ENCODE peak calls at places on chromosomes 5 and 9, in four cellular contexts. A is cardiac muscle cell, S is tibial artery, N is MM.1S. I is an unnamed sample.

GRCh38 chr5:116437922-116438578 is 136.6 kb downstream of the SEMA6A start:
- DNase-seq in A (no peak), S (no peak), N (no peak), I (no peak)

GRCh38 chr5:6003040-6003825 is 375.1 kb downstream of the MED10 start:
- DNase-seq in A (no peak), S (no peak), N (no peak), I (no peak)

GRCh38 chr9:129612815-129613519 is 7.9 kb downstream of the C9orf50 start:
- DNase-seq in A (no peak), S (no peak), N (no peak), I (no peak)

GRCh38 chr9:131709741-131710499 is 30.0 kb downstream of the RAPGEF1 start:
- DNase-seq in A (no peak), S (no peak), N (no peak), I (no peak)

GRCh38 chr9:35948901-35949318 is 9.0 kb downstream of the OR2S2 start:
- DNase-seq in A (peak), S (no peak), N (no peak), I (no peak)

GRCh38 chr9:34634551-34634945 is 3.0 kb downstream of the SIGMAR1 start:
- DNase-seq in A (no peak), S (no peak), N (no peak), I (no peak)

GRCh38 chr5:66122379-66123034 is 21.6 kb upstream of the SREK1 start:
- DNase-seq in A (no peak), S (no peak), N (no peak), I (no peak)

GRCh38 chr5:113090336-113091106 is 113.9 kb downstream of the DCP2 start:
- DNase-seq in A (no peak), S (no peak), N (peak), I (no peak)

GRCh38 chr5:61822584-61822983 is 483.4 kb upstream of the KIF2A start:
- DNase-seq in A (no peak), S (no peak), N (no peak), I (no peak)

GRCh38 chr5:23026252-23027170 is 173.4 kb upstream of the CDH12 start:
- DNase-seq in A (no peak), S (no peak), N (no peak), I (no peak)

GRCh38 chr5:27191786-27192505 is 153.6 kb upstream of the CDH9 start:
- DNase-seq in A (no peak), S (no peak), N (no peak), I (peak)

GRCh38 chr9:111919875-111920274 is 23.3 kb downstream of the UGCG start:
- DNase-seq in A (no peak), S (no peak), N (no peak), I (no peak)

GRCh38 chr9:108889649-108890067 is 27.6 kb downstream of the ACTL7A start:
- DNase-seq in A (peak), S (no peak), N (no peak), I (peak)

GRCh38 chr9:6304232-6304631 is 23.9 kb upstream of the TPD52L3 start:
- DNase-seq in A (no peak), S (no peak), N (no peak), I (no peak)

GRCh38 chr9:133303266-133304157 is 28.5 kb upstream of the ABO start:
- DNase-seq in A (no peak), S (no peak), N (no peak), I (no peak)

GRCh38 chr5:37717613-37718431 is 122.0 kb downstream of the GDNF start:
- DNase-seq in A (peak), S (no peak), N (no peak), I (peak)

GRCh38 chr9:96121162-96121561 is 180.8 kb downstream of the HSD17B3 start:
- DNase-seq in A (no peak), S (no peak), N (no peak), I (no peak)

GRCh38 chr5:175561085-175561484 is 82.7 kb downstream of the SFXN1 start:
- DNase-seq in A (no peak), S (no peak), N (no peak), I (no peak)

GRCh38 chr9:136268318-136268717 is 22.7 kb upstream of the QSOX2 start:
- DNase-seq in A (peak), S (no peak), N (no peak), I (no peak)

GRCh38 chr9:101254733-101255473 is 129.9 kb downstream of the BAAT start:
- DNase-seq in A (no peak), S (no peak), N (no peak), I (no peak)

GRCh38 chr5:36402512-36402906 is 100.8 kb upstream of the RANBP3L start:
- DNase-seq in A (no peak), S (no peak), N (no peak), I (no peak)

GRCh38 chr9:117278656-117279055 is 136.2 kb downstream of the ASTN2 start:
- DNase-seq in A (no peak), S (no peak), N (no peak), I (no peak)

GRCh38 chr5:107389130-107389553 is 281.6 kb downstream of the EFNA5 start:
- DNase-seq in A (no peak), S (no peak), N (peak), I (no peak)

GRCh38 chr5:91018185-91018584 is 364.9 kb downstream of the ARRDC3 start:
- DNase-seq in A (peak), S (no peak), N (no peak), I (no peak)

GRCh38 chr9:36018129-36018528 is 18.6 kb upstream of the RECK start:
- DNase-seq in A (no peak), S (no peak), N (no peak), I (no peak)

GRCh38 chr5:158485604-158486081 is 614.1 kb downstream of the EBF1 start:
- DNase-seq in A (no peak), S (no peak), N (no peak), I (no peak)

GRCh38 chr5:179404321-179405053 is 59.2 kb upstream of the ADAMTS2 start:
- DNase-seq in A (peak), S (no peak), N (no peak), I (no peak)

GRCh38 chr5:176817864-176818377 is 7.6 kb downstream of the UNC5A start:
- DNase-seq in A (peak), S (no peak), N (no peak), I (no peak)

GRCh38 chr9:37364751-37365360 is 57.6 kb upstream of the GRHPR start:
- DNase-seq in A (no peak), S (no peak), N (no peak), I (no peak)

DNA sequence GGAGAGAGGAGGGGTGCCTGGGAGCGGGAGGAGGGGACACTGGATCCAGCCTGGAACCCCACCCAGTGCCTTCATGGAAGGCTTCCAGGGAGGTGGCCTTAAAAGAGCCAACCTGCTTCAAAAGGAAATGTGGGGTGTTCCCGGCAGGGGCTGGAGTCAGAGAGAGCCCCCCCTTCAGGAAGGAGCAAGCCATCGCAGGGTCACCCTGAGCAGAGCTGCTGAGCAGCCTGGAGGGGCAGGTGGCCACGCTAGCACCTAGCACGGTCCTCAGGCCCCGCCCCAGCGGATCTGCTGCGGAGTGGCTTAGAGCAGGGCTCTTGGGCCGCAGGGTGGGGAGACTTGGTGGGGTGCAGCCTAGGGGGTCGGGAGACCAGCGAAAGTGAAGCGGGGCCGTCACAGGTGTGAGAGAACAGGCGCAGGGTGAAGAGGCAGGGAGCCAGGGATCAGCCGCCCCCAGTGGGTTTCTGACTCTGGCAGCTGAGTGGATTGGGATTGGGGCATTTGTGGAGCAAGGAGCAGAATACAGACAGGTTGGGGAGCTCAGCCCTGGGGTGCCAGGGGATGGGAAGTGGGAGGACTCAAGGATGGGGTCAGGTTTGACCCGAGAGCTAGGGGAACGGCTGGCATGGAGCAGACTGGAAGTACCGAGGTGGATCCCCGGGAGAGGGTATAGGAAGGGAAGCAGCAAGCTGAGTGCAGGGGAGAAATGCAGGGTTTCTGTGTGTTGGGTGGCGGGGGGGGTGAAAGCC is 1.5 kb downstream of the LCN2 start:
- DNase-seq in A (peak), S (peak), N (peak), I (no peak)
- TF ChIP-seq CTCF in A (peak), S (no peak), N (peak), I (peak)

GRCh38 chr5:170388240-170388639 is 927 bp downstream of the KCNMB1 start:
- DNase-seq in A (no peak), S (no peak), N (no peak), I (no peak)

GRCh38 chr5:170387775-170388174 is 1.4 kb downstream of the KCNMB1 start:
- DNase-seq in A (no peak), S (no peak), N (no peak), I (no peak)

GRCh38 chr5:170388818-170389217 is 349 bp downstream of the KCNMB1 start:
- DNase-seq in A (peak), S (no peak), N (no peak), I (no peak)

GRCh38 chr5:170389250-170389902 is at the start of gene KCNMB1:
- DNase-seq in A (peak), S (peak), N (no peak), I (no peak)

DNA sequence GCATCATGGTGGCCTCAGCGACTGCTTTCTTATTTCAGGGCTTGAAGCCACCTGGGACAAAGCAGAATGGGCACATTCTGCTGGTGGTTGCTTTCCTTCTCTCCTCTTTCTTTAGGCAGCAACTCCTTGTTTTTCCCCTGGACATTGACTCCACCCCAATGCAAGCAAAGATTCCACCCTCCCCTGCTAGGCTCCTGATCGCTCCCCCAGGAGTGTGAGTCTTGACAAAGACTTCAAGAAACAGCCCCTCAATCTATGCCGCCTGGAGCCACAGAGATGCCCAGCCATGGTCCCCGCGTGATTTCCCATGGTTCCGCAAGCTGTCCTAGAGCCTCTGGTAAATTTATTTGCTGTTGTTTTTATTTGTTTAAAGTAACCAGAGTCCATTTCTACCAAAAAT is 2.4 kb downstream of the KCNMB1 start:
- DNase-seq in A (no peak), S (no peak), N (no peak), I (no peak)
- H3K4me3 ChIP-seq in A (no peak), S (peak), N (no peak), I (no peak)

GRCh38 chr5:1009359-1010180 is 968 bp downstream of the NKD2 start:
- DNase-seq in A (no peak), S (peak), N (no peak), I (no peak)

GRCh38 chr5:1008451-1009358 is at the start of gene NKD2:
- DNase-seq in A (peak), S (peak), N (peak), I (no peak)

GRCh38 chr5:1010641-1011046 is 2.0 kb downstream of the NKD2 start:
- DNase-seq in A (no peak), S (peak), N (peak), I (no peak)

GRCh38 chr5:1011226-1011631 is 2.6 kb downstream of the NKD2 start:
- DNase-seq in A (peak), S (no peak), N (peak), I (no peak)

GRCh38 chr5:1010181-1010510 is 1.5 kb downstream of the NKD2 start:
- DNase-seq in A (no peak), S (peak), N (no peak), I (no peak)
- TF ChIP-seq CTCF in A (peak), S (no peak), N (peak), I (no peak)

GRCh38 chr5:80109549-80110478 is 74.7 kb downstream of the THBS4 start:
- DNase-seq in A (peak), S (no peak), N (no peak), I (no peak)
- H3K4me3 ChIP-seq in A (no peak), S (no peak), N (no peak), I (no peak)

GRCh38 chr9:88044200-88044599 is 69.9 kb upstream of the CDK20 start:
- DNase-seq in A (no peak), S (no peak), N (no peak), I (no peak)

GRCh38 chr9:88041447-88041846 is 67.1 kb upstream of the CDK20 start:
- DNase-seq in A (no peak), S (no peak), N (no peak), I (no peak)

GRCh38 chr9:88046542-88046941 is 72.2 kb upstream of the CDK20 start:
- DNase-seq in A (no peak), S (no peak), N (no peak), I (no peak)

GRCh38 chr9:88045686-88046085 is 71.4 kb upstream of the CDK20 start:
- DNase-seq in A (no peak), S (no peak), N (no peak), I (no peak)

DNA sequence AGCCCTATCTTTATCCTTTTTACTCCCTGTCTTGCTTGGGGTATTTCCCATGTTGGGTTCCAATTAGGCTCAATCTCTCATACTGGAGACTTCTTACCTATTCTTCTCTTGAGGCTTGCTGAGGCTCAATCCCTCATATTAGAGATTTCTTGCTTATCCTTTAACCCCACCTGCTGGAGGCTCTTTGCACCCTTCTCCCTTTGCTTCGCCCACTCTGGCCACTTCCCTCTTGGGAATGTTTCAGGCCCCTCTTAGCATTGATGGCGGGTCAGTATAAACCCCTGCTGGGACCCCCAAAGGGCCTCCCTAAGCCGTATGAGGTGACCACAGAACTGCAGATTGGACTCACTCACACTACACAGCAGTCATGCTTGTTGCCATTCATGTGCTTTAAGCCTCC is 69.3 kb upstream of the CDK20 start:
- DNase-seq in A (no peak), S (no peak), N (no peak), I (no peak)
- TF ChIP-seq CTCF in A (no peak), S (no peak), N (no peak), I (no peak)